ENCODE peak calls at places on chromosomes 16 and 17, in six cellular contexts. B, O, S, I, Y and F are unnamed samples.

GRCh38 chr17:58308173-58308984 is 20.2 kb downstream of the TSPOAP1 start:
- DNase-seq in S (peak), I (no peak), B (no peak), O (no peak), Y (no peak), F (peak)

GRCh38 chr16:50210266-50211038 is 55.9 kb upstream of the ADCY7 start:
- DNase-seq in I (peak), Y (peak), S (peak), B (peak), O (peak), F (peak)

GRCh38 chr17:31339906-31340661 is 18.7 kb upstream of the EVI2A start:
- DNase-seq in I (peak), O (no peak), B (no peak), Y (no peak), S (no peak), F (no peak)

GRCh38 chr17:67435122-67435521 is 58.0 kb downstream of the PITPNC1 start:
- DNase-seq in O (no peak), B (no peak), I (no peak), S (no peak), Y (no peak), F (no peak)

GRCh38 chr17:28219771-28220170 is 99.2 kb upstream of the TMEM97 start:
- DNase-seq in S (no peak), Y (no peak), O (peak), B (no peak), I (no peak), F (peak)

GRCh38 chr17:75019146-75019545 is 6.7 kb downstream of the MRPL58 start:
- DNase-seq in S (no peak), B (no peak), O (no peak), I (no peak), Y (no peak), F (no peak)

GRCh38 chr17:71286625-71287024 is 834.2 kb upstream of the SOX9 start:
- DNase-seq in B (no peak), Y (no peak), I (no peak), S (no peak), O (no peak), F (no peak)

GRCh38 chr16:19136549-19137196 is 22.9 kb downstream of the ITPRIPL2 start:
- DNase-seq in S (no peak), Y (no peak), O (peak), I (peak), B (no peak), F (no peak)

GRCh38 chr16:27240948-27241531 is 27.5 kb downstream of the NSMCE1 start:
- DNase-seq in O (peak), Y (peak), B (no peak), S (no peak), I (peak), F (peak)

GRCh38 chr16:24035127-24035842 is 199.5 kb downstream of the PRKCB start:
- DNase-seq in O (no peak), I (no peak), S (peak), Y (no peak), B (no peak), F (no peak)

GRCh38 chr17:81429353-81429774 is 34.1 kb downstream of the BAHCC1 start:
- DNase-seq in I (peak), Y (peak), S (no peak), B (no peak), O (peak), F (peak)

GRCh38 chr17:78289802-78290363 is 58.5 kb downstream of the TMEM235 start:
- DNase-seq in B (peak), O (peak), Y (peak), I (peak), S (peak), F (peak)

GRCh38 chr17:20009302-20010098 is at the start of gene SPECC1:
- DNase-seq in B (no peak), S (peak), O (peak), Y (peak), I (peak), F (peak)

GRCh38 chr16:9090101-9090959 is 1.1 kb upstream of the HAPSTR1 start:
- DNase-seq in I (no peak), Y (peak), B (no peak), O (peak), S (peak), F (peak)

GRCh38 chr17:65041518-65041917 is 15.0 kb downstream of the GNA13 start:
- DNase-seq in Y (no peak), S (no peak), I (no peak), O (no peak), B (no peak), F (no peak)

GRCh38 chr16:50288920-50289319 is 22.6 kb downstream of the ADCY7 start:
- DNase-seq in Y (no peak), B (no peak), I (no peak), S (no peak), O (no peak), F (no peak)

GRCh38 chr16:75606507-75606906 is 16.6 kb downstream of the ADAT1 start:
- DNase-seq in I (no peak), Y (no peak), O (no peak), B (no peak), S (no peak), F (no peak)

GRCh38 chr16:1256874-1257322 is 1.0 kb downstream of the TPSD1 start:
- DNase-seq in I (no peak), B (no peak), S (no peak), Y (no peak), O (no peak), F (no peak)

GRCh38 chr16:1258218-1258587 is 2.3 kb downstream of the TPSD1 start:
- DNase-seq in B (no peak), I (no peak), O (no peak), Y (no peak), S (no peak), F (no peak)

GRCh38 chr16:1258906-1259759 is 3.3 kb downstream of the TPSD1 start:
- DNase-seq in O (peak), S (no peak), Y (no peak), I (no peak), B (no peak), F (no peak)

GRCh38 chr16:1259760-1260068 is 3.8 kb downstream of the TPSD1 start:
- DNase-seq in Y (no peak), O (no peak), I (no peak), B (no peak), S (no peak), F (no peak)

GRCh38 chr16:1257561-1258217 is 1.8 kb downstream of the TPSD1 start:
- DNase-seq in I (no peak), B (no peak), Y (no peak), O (no peak), S (no peak), F (no peak)
- H3K9ac ChIP-seq in I (no peak), B (no peak), Y (no peak), O (no peak), S (no peak), F (no peak)

GRCh38 chr17:73362697-73363096 is 50.9 kb upstream of the CDC42EP4 start:
- DNase-seq in S (peak), I (no peak), Y (no peak), B (no peak), O (no peak), F (no peak)
- H3K27ac ChIP-seq in S (no peak), I (no peak), Y (no peak), B (no peak), O (no peak), F (no peak)

GRCh38 chr17:49993423-49994037 is 1.5 kb downstream of the DLX3 start:
- DNase-seq in O (peak), B (no peak), S (peak), Y (no peak), I (no peak), F (no peak)

GRCh38 chr17:49996495-49997255 is 1.7 kb upstream of the DLX3 start:
- DNase-seq in B (no peak), O (peak), I (peak), S (peak), Y (peak), F (peak)

GRCh38 chr17:49994085-49995054 is 654 bp downstream of the DLX3 start:
- DNase-seq in I (no peak), S (peak), O (no peak), Y (peak), B (no peak), F (no peak)

GRCh38 chr17:49996121-49996494 is 1.1 kb upstream of the DLX3 start:
- DNase-seq in I (no peak), O (no peak), Y (no peak), S (peak), B (no peak), F (no peak)

DNA sequence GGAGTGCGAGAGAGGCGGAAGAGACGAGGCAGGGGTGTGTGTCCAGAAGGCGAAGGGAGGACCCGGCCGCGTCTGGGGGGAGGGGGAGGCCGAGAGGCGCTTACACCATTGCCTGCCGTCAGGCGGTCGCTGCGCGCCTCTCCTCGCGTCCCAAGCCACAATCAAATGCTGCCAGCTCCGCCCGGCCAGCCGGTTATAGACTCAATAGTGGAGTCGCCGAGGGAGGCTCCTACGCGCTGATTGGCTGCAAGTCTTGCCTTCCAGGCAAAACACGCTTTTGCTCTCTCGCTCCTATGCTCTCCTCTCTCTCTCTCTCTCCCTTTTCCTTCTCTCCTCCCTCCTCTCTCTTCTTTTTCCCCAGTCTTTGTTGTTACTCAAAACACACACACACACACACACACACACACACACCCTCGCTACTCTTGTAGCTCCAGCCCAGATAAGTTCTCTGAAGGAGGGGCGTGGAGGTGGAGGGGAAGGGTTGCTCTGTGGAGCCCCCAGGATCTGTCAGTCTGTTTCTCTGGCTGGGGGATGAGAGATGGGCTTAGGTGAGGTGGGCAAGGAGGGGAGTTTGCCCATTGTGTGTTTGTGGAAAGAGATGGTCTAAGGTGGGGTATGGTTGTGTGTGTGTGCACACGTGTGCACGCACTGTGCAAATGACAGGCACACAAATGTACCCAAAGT is at the start of gene DLX3:
- DNase-seq in B (no peak), O (peak), S (peak), I (peak), Y (peak), F (peak)
- H3K9ac ChIP-seq in B (no peak), O (no peak), S (no peak), I (no peak), Y (no peak), F (no peak)

DNA sequence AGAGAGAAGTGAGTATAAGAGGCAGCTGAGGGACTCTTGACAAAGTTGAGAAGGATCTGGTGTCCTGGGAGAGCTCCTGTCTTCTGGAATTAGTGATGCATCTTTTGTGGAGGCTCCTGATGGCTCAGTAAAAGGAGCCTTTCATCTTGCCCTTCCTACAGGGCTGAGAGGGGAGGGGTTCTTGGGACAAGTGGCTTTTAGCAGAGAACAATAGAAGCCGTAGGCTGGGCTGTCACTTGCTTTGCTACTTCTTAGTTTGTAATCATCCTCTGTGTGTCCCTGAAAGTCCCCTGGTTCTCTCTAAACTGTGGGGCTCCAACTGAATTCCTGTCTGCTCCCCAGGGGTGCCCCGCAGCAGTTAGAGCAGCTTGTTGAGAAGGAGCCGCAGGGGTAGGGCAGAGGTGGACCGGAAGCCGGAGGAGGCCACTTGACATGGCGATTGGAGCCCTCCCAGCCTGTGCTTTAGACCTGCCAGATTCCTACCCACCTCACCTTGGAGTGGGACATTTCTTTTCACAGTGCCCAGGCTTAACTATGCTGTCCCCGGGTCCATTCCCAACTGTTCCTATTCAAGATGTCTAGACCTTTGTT is 85.1 kb downstream of the PRKCA start:
- DNase-seq in I (no peak), Y (no peak), O (no peak), B (no peak), S (peak), F (no peak)
- H3K27ac ChIP-seq in I (no peak), Y (no peak), O (peak), B (no peak), S (peak), F (peak)

DNA sequence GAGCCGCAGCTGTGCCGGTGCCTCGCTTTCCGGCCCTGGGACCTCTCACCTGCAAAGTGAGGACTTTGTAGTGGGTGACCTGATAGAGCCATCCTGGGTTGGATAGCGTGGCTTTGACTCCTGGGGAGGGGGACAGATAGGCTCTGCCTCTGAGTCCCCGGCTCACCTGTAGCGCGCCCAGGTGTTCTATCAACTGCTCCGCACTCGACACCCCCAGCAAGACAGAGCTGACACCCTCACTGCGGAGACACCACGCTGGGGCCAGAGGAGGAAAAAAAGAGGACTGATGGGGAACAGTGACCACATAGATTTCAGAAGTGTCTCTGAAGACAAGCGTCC is 6.4 kb downstream of the KCNAB3 start:
- DNase-seq in Y (no peak), B (no peak), S (no peak), O (no peak), I (no peak), F (no peak)
- H3K9ac ChIP-seq in Y (no peak), B (no peak), S (no peak), O (no peak), I (peak), F (peak)

DNA sequence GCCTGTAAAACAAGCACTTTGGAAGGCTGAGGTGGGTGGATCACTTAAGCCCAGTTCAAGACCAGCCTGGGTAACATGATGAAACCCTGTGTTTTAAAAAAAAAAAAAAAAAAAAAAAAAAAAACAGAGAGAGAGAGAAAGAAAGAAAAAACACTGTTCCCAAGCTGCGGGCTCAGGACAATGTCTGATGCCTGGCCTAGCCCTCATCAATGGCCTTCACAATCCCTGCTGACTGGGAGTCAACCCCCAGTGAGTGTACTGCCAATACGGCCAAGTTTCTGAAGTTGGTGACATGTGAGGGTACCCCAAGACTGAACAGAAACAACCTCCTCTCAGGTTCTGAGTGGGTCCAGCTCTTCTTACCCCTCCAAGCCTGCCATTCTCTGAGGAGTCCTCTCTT is 116.5 kb downstream of the ZNF778 start:
- DNase-seq in O (no peak), B (no peak), I (no peak), Y (no peak), S (no peak), F (peak)
- H3K27ac ChIP-seq in O (peak), B (peak), I (peak), Y (peak), S (no peak), F (no peak)

GRCh38 chr17:32361270-32361669 is 11.3 kb downstream of the ZNF207 start:
- DNase-seq in Y (no peak), O (no peak), I (no peak), S (no peak), B (no peak), F (no peak)
- H3K9ac ChIP-seq in Y (no peak), O (no peak), I (no peak), S (no peak), B (no peak), F (no peak)

GRCh38 chr16:30941600-30942420 is 7.1 kb upstream of the ORAI3 start:
- DNase-seq in O (peak), S (peak), B (no peak), Y (peak), I (peak), F (peak)
- H3K27ac ChIP-seq in O (peak), S (peak), B (no peak), Y (no peak), I (peak), F (peak)

GRCh38 chr17:40312131-40312731 is 3.3 kb downstream of the RARA start:
- DNase-seq in S (no peak), B (no peak), I (no peak), Y (no peak), O (peak), F (peak)
- H3K9ac ChIP-seq in S (no peak), B (peak), I (no peak), Y (no peak), O (peak), F (peak)

GRCh38 chr16:85348921-85349334 is 236.7 kb upstream of the CIBAR2 start:
- DNase-seq in I (no peak), Y (no peak), O (no peak), B (no peak), S (no peak), F (peak)

GRCh38 chr16:85350146-85350728 is 238.0 kb upstream of the CIBAR2 start:
- DNase-seq in S (no peak), I (no peak), B (no peak), Y (no peak), O (no peak), F (no peak)

GRCh38 chr16:85350973-85351372 is 238.7 kb upstream of the CIBAR2 start:
- DNase-seq in Y (peak), B (no peak), I (peak), O (peak), S (no peak), F (peak)

GRCh38 chr16:85348065-85348840 is 236.0 kb upstream of the CIBAR2 start:
- DNase-seq in B (no peak), O (no peak), I (no peak), S (no peak), Y (no peak), F (no peak)

DNA sequence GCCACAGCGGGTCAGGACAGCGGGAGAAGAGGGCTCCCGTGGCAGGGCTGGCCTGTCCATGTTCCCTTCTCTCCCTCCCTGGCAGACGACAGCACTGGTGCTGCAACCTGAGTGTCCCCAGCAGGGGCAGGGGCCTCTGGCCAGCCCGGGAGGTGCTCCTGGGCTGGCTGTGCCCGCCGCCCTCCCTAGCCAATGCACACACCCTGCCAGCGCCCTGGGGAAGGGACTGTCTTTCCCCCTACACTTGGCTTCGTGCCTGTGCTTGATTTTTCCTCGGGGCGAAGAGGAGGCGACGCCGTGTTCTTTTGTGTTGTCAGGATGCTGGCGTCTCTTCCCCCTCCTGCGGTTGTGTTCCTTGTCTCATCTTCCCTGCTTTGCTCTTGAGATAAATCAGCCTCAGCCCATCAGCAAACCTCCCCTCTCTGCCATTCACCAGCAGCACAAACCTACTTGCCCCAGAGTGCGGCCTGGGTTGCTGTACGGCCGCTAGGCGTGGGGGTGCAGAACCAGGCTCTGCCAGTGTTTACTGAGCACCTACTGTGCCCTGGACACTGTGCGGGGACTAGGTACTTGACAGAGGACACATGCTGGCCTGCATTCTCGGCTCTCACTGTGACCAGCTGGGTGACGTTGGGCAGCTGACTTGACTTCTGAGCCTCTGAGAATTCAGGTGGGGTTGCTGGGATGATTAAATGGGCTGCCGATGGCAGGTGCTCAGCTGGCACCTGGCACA is 237.3 kb upstream of the CIBAR2 start:
- DNase-seq in B (no peak), S (no peak), Y (no peak), O (no peak), I (no peak), F (peak)
- H3K27ac ChIP-seq in B (no peak), S (no peak), Y (no peak), O (no peak), I (no peak), F (no peak)